ENCODE peak calls at places on chromosome 20, in four cellular contexts. B is K562, W is WTC11, F is GM12878. H is an unnamed sample.

GRCh38 chr20:57953638-57954037 is 243.8 kb upstream of the PMEPA1 start:
- DNase-seq in B (no peak), W (no peak), F (no peak), H (no peak)

GRCh38 chr20:48295966-48296421 is 510.7 kb upstream of the SULF2 start:
- DNase-seq in B (no peak), W (no peak), F (no peak), H (peak; percentile 41)

GRCh38 chr20:13353261-13353945 is 132.3 kb downstream of the ISM1 start:
- DNase-seq in B (no peak), W (no peak), F (no peak), H (no peak)

GRCh38 chr20:54026300-54027064 is 43.9 kb downstream of the BCAS1 start:
- DNase-seq in B (no peak), W (no peak), F (no peak), H (no peak)

GRCh38 chr20:57473246-57474042 is 51.5 kb downstream of the CTCFL start:
- DNase-seq in B (no peak), W (peak; percentile 21), F (peak; percentile 68), H (no peak)

GRCh38 chr20:14583413-14583812 is 246.0 kb upstream of the FLRT3 start:
- DNase-seq in B (no peak), W (no peak), F (no peak), H (no peak)

GRCh38 chr20:8579060-8579459 is 447.0 kb downstream of the PLCB1 start:
- DNase-seq in B (no peak), W (no peak), F (no peak), H (no peak)

GRCh38 chr20:16292227-16292626 is 281.0 kb downstream of the KIF16B start:
- DNase-seq in B (no peak), W (no peak), F (no peak), H (no peak)

GRCh38 chr20:19653328-19653727 is 104.7 kb upstream of the RIN2 start:
- DNase-seq in B (no peak), W (no peak), F (no peak), H (no peak)

GRCh38 chr20:51487525-51488279 is 54.8 kb downstream of the NFATC2 start:
- DNase-seq in B (no peak), W (no peak), F (no peak), H (peak; percentile 29)

GRCh38 chr20:48455606-48456360 is 372.0 kb downstream of the PREX1 start:
- DNase-seq in B (no peak), W (no peak), F (no peak), H (no peak)

GRCh38 chr20:64176548-64177419 is 12.5 kb downstream of the MYT1 start:
- DNase-seq in B (no peak), W (no peak), F (no peak), H (no peak)

GRCh38 chr20:58471161-58471834 is 43.9 kb downstream of the APCDD1L start:
- DNase-seq in B (no peak), W (no peak), F (no peak), H (no peak)

GRCh38 chr20:58597021-58597940 is 53.8 kb upstream of the STX16 start:
- DNase-seq in B (no peak), W (no peak), F (no peak), H (no peak)

GRCh38 chr20:24778585-24779031 is 170.5 kb upstream of the CST7 start:
- DNase-seq in B (no peak), W (no peak), F (no peak), H (no peak)

GRCh38 chr20:48155231-48155630 is 369.9 kb upstream of the SULF2 start:
- DNase-seq in B (no peak), W (no peak), F (no peak), H (no peak)

GRCh38 chr20:36871640-36872570 is 4.0 kb upstream of the TLDC2 start:
- DNase-seq in B (no peak), W (no peak), F (no peak), H (peak; percentile 95)

GRCh38 chr20:53657732-53658131 is 64.1 kb upstream of the ZNF217 start:
- DNase-seq in B (no peak), W (no peak), F (no peak), H (no peak)

GRCh38 chr20:8790442-8791074 is 278.3 kb upstream of the PLCB4 start:
- DNase-seq in B (peak; percentile 19), W (peak; percentile 42), F (no peak), H (peak; percentile 61)

GRCh38 chr20:58797371-58798050 is 53.2 kb downstream of the GNAS-AS1 start:
- DNase-seq in B (no peak), W (no peak), F (no peak), H (no peak)

GRCh38 chr20:56343861-56344381 is 14.9 kb upstream of the FAM210B start:
- DNase-seq in B (peak; percentile 82), W (peak; percentile 90), F (no peak), H (no peak)

GRCh38 chr20:22214296-22214695 is 370.1 kb downstream of the FOXA2 start:
- DNase-seq in B (no peak), W (no peak), F (no peak), H (no peak)

GRCh38 chr20:31990958-31991705 is 19.1 kb upstream of the CCM2L start:
- DNase-seq in B (no peak), W (no peak), F (no peak), H (no peak)

GRCh38 chr20:37574199-37574890 is 46.7 kb upstream of the BLCAP start:
- DNase-seq in B (no peak), W (no peak), F (no peak), H (no peak)

GRCh38 chr20:63703471-63703975 is 4.3 kb downstream of the ARFRP1 start:
- DNase-seq in B (no peak), W (no peak), F (no peak), H (no peak)

GRCh38 chr20:36408219-36408618 is 102.1 kb downstream of the DLGAP4 start:
- DNase-seq in B (no peak), W (no peak), F (no peak), H (peak; percentile 26)

GRCh38 chr20:59808729-59809381 is 124.6 kb downstream of the SYCP2 start:
- DNase-seq in B (no peak), W (no peak), F (no peak), H (no peak)

GRCh38 chr20:5569021-5569420 is 181.2 kb upstream of the SHLD1 start:
- DNase-seq in B (peak; percentile 14), W (no peak), F (no peak), H (peak; percentile 71)

GRCh38 chr20:51966296-51966971 is 164.1 kb upstream of the SALL4 start:
- DNase-seq in B (peak; percentile 20), W (peak; percentile 71), F (no peak), H (peak; percentile 84)

GRCh38 chr20:33653900-33654596 is 8.1 kb upstream of the C20orf144 start:
- DNase-seq in B (no peak), W (peak; percentile 32), F (no peak), H (no peak)

GRCh38 chr20:35216541-35216940 is 9.9 kb upstream of the MMP24 start:
- DNase-seq in B (no peak), W (no peak), F (no peak), H (no peak)

GRCh38 chr20:6824401-6824800 is 56.9 kb downstream of the BMP2 start:
- DNase-seq in B (no peak), W (no peak), F (no peak), H (no peak)

DNA sequence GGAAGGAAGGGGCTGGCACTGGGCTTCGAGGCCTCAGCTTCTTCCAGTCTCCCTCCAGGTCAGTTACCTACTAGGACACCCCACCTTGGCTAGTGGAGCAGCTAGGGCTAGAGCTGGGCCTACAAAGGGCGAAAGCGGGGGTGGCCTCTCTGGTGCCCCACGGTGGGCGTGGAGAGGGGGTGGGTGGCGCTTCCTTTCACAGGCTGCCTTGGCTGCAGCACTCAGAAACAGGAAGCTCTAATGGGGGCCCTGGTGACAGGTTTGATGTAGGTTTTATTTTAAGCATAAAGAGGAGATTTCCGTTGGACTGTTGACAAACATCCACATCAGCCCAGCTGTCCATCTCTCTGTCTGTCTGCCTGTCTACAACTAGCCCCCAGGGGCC is 13.4 kb downstream of the FAM110A start:
- DNase-seq in B (no peak), W (no peak), F (no peak), H (no peak)
- TF ChIP-seq CBFB in B (no peak), W (no peak), F (no peak), H (no peak)

GRCh38 chr20:1415667-1416468 is 23.0 kb upstream of the FKBP1A start:
- DNase-seq in B (peak; percentile 35), W (no peak), F (no peak), H (peak; percentile 91)
- TF ChIP-seq CBFB in B (no peak), W (no peak), F (no peak), H (no peak)

DNA sequence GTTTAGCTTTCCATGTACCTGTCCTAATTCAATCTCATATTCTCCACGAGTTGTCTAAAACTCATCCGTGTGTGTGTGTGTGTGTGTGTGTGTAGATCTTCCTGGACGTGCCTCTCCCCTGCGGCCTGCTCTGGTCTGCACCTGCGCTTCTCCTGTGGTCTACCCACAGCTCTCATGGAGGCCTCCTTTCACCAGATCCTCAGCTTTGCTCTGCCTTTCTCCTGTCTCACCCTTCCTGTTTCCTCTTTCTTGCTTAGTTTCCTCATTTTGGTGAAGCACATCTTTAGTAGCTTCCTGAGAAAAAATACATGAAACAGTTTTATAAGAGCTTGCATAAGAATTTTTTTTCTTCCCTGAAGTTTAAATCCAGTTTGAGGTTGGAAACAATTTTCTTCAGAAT is 18.1 kb downstream of the SLX4IP start:
- DNase-seq in B (no peak), W (no peak), F (peak; percentile 66), H (no peak)
- TF ChIP-seq CBFB in B (no peak), W (no peak), F (peak; percentile 73), H (no peak)

DNA sequence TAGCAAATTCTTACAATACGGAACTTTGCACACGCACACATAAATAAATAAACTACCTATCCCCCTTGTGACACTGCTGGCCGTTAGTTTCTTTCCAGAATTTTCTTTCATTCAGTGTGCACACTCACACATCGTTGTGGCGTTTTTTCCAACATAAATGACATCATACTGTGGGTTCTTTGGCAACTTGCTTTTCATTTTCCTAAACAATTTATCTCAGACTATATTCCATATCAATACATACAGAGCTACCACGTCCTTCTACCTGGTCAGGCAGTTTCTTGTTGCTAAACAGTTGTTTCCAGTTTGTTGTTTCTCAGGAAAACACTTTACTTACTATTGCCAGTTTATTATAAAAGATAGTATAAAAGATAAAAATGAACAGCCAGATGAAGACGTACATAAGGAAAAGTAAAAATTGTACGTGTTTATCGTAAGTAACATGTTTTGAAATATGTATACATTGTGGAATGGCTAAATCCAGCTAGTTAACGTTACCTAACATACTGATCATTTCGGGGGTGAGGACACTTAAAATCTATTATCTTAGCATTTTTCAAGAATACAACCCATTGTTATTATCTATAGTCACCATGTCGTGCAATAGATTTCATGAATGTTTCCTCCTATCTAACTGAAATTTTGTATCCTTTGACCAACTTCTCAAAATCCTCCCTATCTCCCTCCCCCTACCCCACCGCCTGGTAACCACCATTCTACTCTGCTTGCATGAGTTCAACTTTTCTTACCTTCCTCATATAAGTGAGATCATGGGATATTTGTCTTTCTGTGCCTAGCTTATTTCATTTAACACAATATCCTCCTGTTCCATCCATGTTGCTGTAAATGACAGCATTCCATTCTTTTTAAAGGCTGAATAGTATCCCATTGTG is 1.2 kb upstream of the TP53RK start:
- DNase-seq in B (no peak), W (no peak), F (no peak), H (no peak)
- TF ChIP-seq CBFB in B (no peak), W (no peak), F (no peak), H (no peak)

GRCh38 chr20:50096237-50096636 is 16.7 kb downstream of the UBE2V1 start:
- DNase-seq in B (no peak), W (no peak), F (no peak), H (no peak)
- TF ChIP-seq CBFB in B (no peak), W (no peak), F (no peak), H (no peak)

GRCh38 chr20:3276400-3277015 is 37.5 kb upstream of the SLC4A11 start:
- DNase-seq in B (no peak), W (peak; percentile 23), F (no peak), H (peak; percentile 68)
- TF ChIP-seq CBFB in B (no peak), W (no peak), F (no peak), H (no peak)